ENCODE peak calls at places on chromosomes 5 and 9, in eight cellular contexts. C is NB4; L is endothelial cell; W is stimulated activated CD4-positive, alpha-beta T cell treated with anti-CD3 and anti-CD28 coated beads, Interleukin-2, amount 100 ng/mL, for 48 hours; D is CD8-positive, alpha-beta T cell; I is PC-3; H is gastrocnemius medialis; J is nucleus accumbens. N is an unnamed sample.

GRCh38 chr5:147578228-147579024 is 68.6 kb upstream of the DPYSL3 start:
- DNase-seq in C (peak; percentile 29), L (peak; percentile 15), W (no peak), D (no peak), I (peak; percentile 72), H (no peak), J (no peak), N (no peak)

GRCh38 chr9:74653437-74654080 is 156.4 kb downstream of the RORB start:
- DNase-seq in C (no peak), L (no peak), W (no peak), D (no peak), I (no peak), H (peak; percentile 41), J (no peak), N (no peak)

GRCh38 chr5:56908942-56909293 is 478 bp upstream of the SETD9 start:
- DNase-seq in C (no peak), L (no peak), W (no peak), D (no peak), I (no peak), H (no peak), J (no peak), N (no peak)

GRCh38 chr5:53674114-53674513 is 113.7 kb downstream of the NDUFS4 start:
- DNase-seq in C (no peak), L (no peak), W (no peak), D (no peak), I (no peak), H (no peak), J (no peak), N (no peak)

GRCh38 chr5:172361566-172362238 is 78.1 kb upstream of the UBTD2 start:
- DNase-seq in C (peak; percentile 66), L (no peak), W (peak; percentile 19), D (no peak), I (peak; percentile 98), H (peak; percentile 75), J (no peak), N (no peak)

GRCh38 chr9:91166796-91167366 is 194.8 kb downstream of the AUH start:
- DNase-seq in C (no peak), L (no peak), W (no peak), D (no peak), I (no peak), H (no peak), J (no peak), N (no peak)

GRCh38 chr5:96651948-96652753 is 10.0 kb upstream of the CAST start:
- DNase-seq in C (peak; percentile 13), L (peak; percentile 21), W (no peak), D (no peak), I (no peak), H (no peak), J (no peak), N (no peak)

GRCh38 chr5:135219868-135220267 is 179.2 kb downstream of the MACROH2A1 start:
- DNase-seq in C (no peak), L (no peak), W (no peak), D (no peak), I (no peak), H (no peak), J (no peak), N (no peak)

GRCh38 chr5:76402251-76402879 is 720 bp upstream of the IQGAP2 start:
- DNase-seq in C (peak; percentile 98), L (peak; percentile 59), W (peak; percentile 68), D (peak; percentile 63), I (no peak), H (peak; percentile 14), J (no peak), N (peak; percentile 87)

GRCh38 chr9:137173795-137174664 is 2.2 kb upstream of the TMEM210 start:
- DNase-seq in C (no peak), L (no peak), W (no peak), D (no peak), I (no peak), H (no peak), J (no peak), N (no peak)

GRCh38 chr9:111957856-111958631 is 61.4 kb downstream of the UGCG start:
- DNase-seq in C (peak; percentile 82), L (no peak), W (no peak), D (peak; percentile 3), I (peak; percentile 88), H (no peak), J (no peak), N (no peak)

GRCh38 chr9:93081931-93082330 is 14.1 kb upstream of the CARD19 start:
- DNase-seq in C (no peak), L (no peak), W (no peak), D (no peak), I (no peak), H (no peak), J (no peak), N (no peak)

GRCh38 chr5:29337030-29337429 is 1856.5 kb upstream of the CDH6 start:
- DNase-seq in C (no peak), L (no peak), W (no peak), D (no peak), I (no peak), H (no peak), J (no peak), N (no peak)

GRCh38 chr9:131482343-131483006 is 20.2 kb upstream of the POMT1 start:
- DNase-seq in C (no peak), L (no peak), W (no peak), D (no peak), I (no peak), H (no peak), J (no peak), N (no peak)

GRCh38 chr9:98144076-98144475 is 25.1 kb upstream of the TRIM14 start:
- DNase-seq in C (no peak), L (no peak), W (no peak), D (no peak), I (peak; percentile 48), H (no peak), J (no peak), N (no peak)

GRCh38 chr9:115208503-115208902 is 90.5 kb upstream of the TNC start:
- DNase-seq in C (no peak), L (no peak), W (no peak), D (no peak), I (peak; percentile 26), H (no peak), J (no peak), N (no peak)

GRCh38 chr9:107176701-107177100 is 106.4 kb upstream of the RAD23B start:
- DNase-seq in C (no peak), L (no peak), W (no peak), D (no peak), I (no peak), H (peak; percentile 27), J (no peak), N (no peak)

GRCh38 chr5:154390096-154390495 is 55.7 kb upstream of the SAP30L start:
- DNase-seq in C (no peak), L (no peak), W (no peak), D (no peak), I (no peak), H (no peak), J (no peak), N (no peak)

GRCh38 chr9:98523231-98523901 is 185.4 kb downstream of the GABBR2 start:
- DNase-seq in C (no peak), L (no peak), W (no peak), D (no peak), I (peak; percentile 25), H (no peak), J (no peak), N (no peak)

GRCh38 chr9:91560301-91560700 is 136.7 kb upstream of the NFIL3 start:
- DNase-seq in C (no peak), L (no peak), W (no peak), D (no peak), I (no peak), H (no peak), J (no peak), N (no peak)

GRCh38 chr9:97982191-97982718 is 886 bp upstream of the ANP32B start:
- DNase-seq in C (peak; percentile 39), L (no peak), W (no peak), D (no peak), I (no peak), H (no peak), J (no peak), N (no peak)

GRCh38 chr5:6747103-6747502 is 33.9 kb downstream of the TENT4A start:
- DNase-seq in C (no peak), L (no peak), W (no peak), D (no peak), I (no peak), H (no peak), J (no peak), N (no peak)

GRCh38 chr5:141863569-141864178 is 14.5 kb downstream of the PCDH1 start:
- DNase-seq in C (no peak), L (no peak), W (no peak), D (no peak), I (no peak), H (no peak), J (no peak), N (no peak)

GRCh38 chr5:79702606-79703380 is 13.2 kb downstream of the CMYA5 start:
- DNase-seq in C (peak; percentile 92), L (peak; percentile 54), W (no peak), D (peak; percentile 5), I (peak; percentile 34), H (peak; percentile 83), J (no peak), N (peak; percentile 35)

GRCh38 chr5:176553260-176554085 is 4.3 kb downstream of the CDHR2 start:
- DNase-seq in C (no peak), L (no peak), W (no peak), D (no peak), I (peak; percentile 95), H (no peak), J (no peak), N (no peak)

GRCh38 chr5:114101153-114101552 is 260.7 kb upstream of the KCNN2 start:
- DNase-seq in C (peak; percentile 57), L (peak; percentile 15), W (no peak), D (no peak), I (peak; percentile 64), H (no peak), J (no peak), N (no peak)

GRCh38 chr5:72110401-72111013 is 3.2 kb downstream of the MAP1B start:
- DNase-seq in C (no peak), L (no peak), W (no peak), D (no peak), I (no peak), H (peak; percentile 24), J (no peak), N (no peak)

GRCh38 chr5:7094626-7095025 is 301.3 kb upstream of the ADCY2 start:
- DNase-seq in C (peak; percentile 57), L (peak; percentile 64), W (no peak), D (no peak), I (peak; percentile 49), H (no peak), J (no peak), N (no peak)

GRCh38 chr9:115764649-115765048 is 388.9 kb upstream of the PAPPA start:
- DNase-seq in C (no peak), L (no peak), W (no peak), D (no peak), I (no peak), H (no peak), J (no peak), N (no peak)

GRCh38 chr5:75524071-75524470 is 12.4 kb downstream of the POLK start:
- DNase-seq in C (no peak), L (no peak), W (no peak), D (no peak), I (peak; percentile 13), H (no peak), J (no peak), N (peak; percentile 42)

GRCh38 chr5:72106922-72107873 is at the start of gene MAP1B:
- DNase-seq in C (peak; percentile 19), L (peak; percentile 79), W (no peak), D (no peak), I (peak; percentile 32), H (peak; percentile 33), J (peak; percentile 15), N (peak; percentile 40)

GRCh38 chr5:14445581-14446290 is 135.9 kb upstream of the OTULINL start:
- DNase-seq in C (peak; percentile 9), L (peak; percentile 52), W (no peak), D (no peak), I (no peak), H (no peak), J (peak; percentile 17), N (no peak)

GRCh38 chr5:151251001-151251551 is 1.9 kb upstream of the GM2A start:
- DNase-seq in C (peak; percentile 18), L (no peak), W (peak; percentile 23), D (no peak), I (no peak), H (no peak), J (no peak), N (no peak)

GRCh38 chr9:6230037-6230778 is 14.6 kb downstream of the IL33 start:
- DNase-seq in C (peak; percentile 66), L (no peak), W (no peak), D (no peak), I (peak; percentile 63), H (no peak), J (no peak), N (no peak)